ENCODE peak calls at places on chromosome 16, in seven cellular contexts. One of them, this sample, is unnamed.

GRCh38 chr16:85004587-85005205 is 6.6 kb downstream of the ZDHHC7 start:
- DNase-seq in neuronal stem cell: no peak
- DNase-seq in PC-3: peak
- DNase-seq in mammary epithelial cell: peak
- DNase-seq in astrocyte: peak
- DNase-seq in neural progenitor cell: no peak
- DNase-seq in GM23248: peak
- DNase-seq in this sample: peak

GRCh38 chr16:58732545-58733247 is 1.4 kb downstream of the GOT2 start:
- DNase-seq in PC-3: peak
- DNase-seq in astrocyte: peak
- DNase-seq in neuronal stem cell: no peak
- DNase-seq in mammary epithelial cell: peak
- DNase-seq in neural progenitor cell: no peak
- DNase-seq in GM23248: peak
- DNase-seq in this sample: peak

GRCh38 chr16:48054881-48055601 is 100.8 kb downstream of the ABCC12 start:
- DNase-seq in astrocyte: peak
- DNase-seq in GM23248: peak
- DNase-seq in neural progenitor cell: peak
- DNase-seq in PC-3: peak
- DNase-seq in neuronal stem cell: peak
- DNase-seq in mammary epithelial cell: peak
- DNase-seq in this sample: peak

GRCh38 chr16:21603920-21604319 is 4.5 kb downstream of the METTL9 start:
- DNase-seq in astrocyte: peak
- DNase-seq in mammary epithelial cell: no peak
- DNase-seq in neuronal stem cell: no peak
- DNase-seq in PC-3: no peak
- DNase-seq in GM23248: peak
- DNase-seq in neural progenitor cell: peak
- DNase-seq in this sample: no peak

GRCh38 chr16:69397821-69398521 is 12.2 kb upstream of the TERF2 start:
- DNase-seq in GM23248: peak
- DNase-seq in neural progenitor cell: peak
- DNase-seq in astrocyte: peak
- DNase-seq in mammary epithelial cell: peak
- DNase-seq in neuronal stem cell: no peak
- DNase-seq in PC-3: peak
- DNase-seq in this sample: peak

GRCh38 chr16:14564323-14564722 is 65.7 kb downstream of the PARN start:
- DNase-seq in astrocyte: no peak
- DNase-seq in GM23248: no peak
- DNase-seq in neural progenitor cell: no peak
- DNase-seq in PC-3: peak
- DNase-seq in neuronal stem cell: no peak
- DNase-seq in mammary epithelial cell: peak
- DNase-seq in this sample: no peak

GRCh38 chr16:4347010-4347409 is 4.1 kb downstream of the PAM16 start:
- DNase-seq in mammary epithelial cell: no peak
- DNase-seq in neuronal stem cell: no peak
- DNase-seq in PC-3: no peak
- DNase-seq in neural progenitor cell: no peak
- DNase-seq in astrocyte: no peak
- DNase-seq in GM23248: peak
- DNase-seq in this sample: peak

GRCh38 chr16:53714080-53715050 is 10.4 kb downstream of the FTO start:
- DNase-seq in mammary epithelial cell: no peak
- DNase-seq in PC-3: no peak
- DNase-seq in GM23248: peak
- DNase-seq in astrocyte: no peak
- DNase-seq in neuronal stem cell: no peak
- DNase-seq in neural progenitor cell: peak
- DNase-seq in this sample: no peak

GRCh38 chr16:72112452-72112792 is 18.8 kb downstream of the DHX38 start:
- DNase-seq in GM23248: no peak
- DNase-seq in PC-3: no peak
- DNase-seq in astrocyte: no peak
- DNase-seq in neuronal stem cell: no peak
- DNase-seq in neural progenitor cell: no peak
- DNase-seq in mammary epithelial cell: no peak
- DNase-seq in this sample: no peak

GRCh38 chr16:84484579-84485254 is 19.7 kb downstream of the MEAK7 start:
- DNase-seq in neuronal stem cell: no peak
- DNase-seq in astrocyte: peak
- DNase-seq in PC-3: peak
- DNase-seq in mammary epithelial cell: no peak
- DNase-seq in GM23248: peak
- DNase-seq in neural progenitor cell: peak
- DNase-seq in this sample: peak

GRCh38 chr16:2484898-2485508 is 10.1 kb downstream of the TBC1D24 start:
- DNase-seq in neuronal stem cell: no peak
- DNase-seq in mammary epithelial cell: no peak
- DNase-seq in neural progenitor cell: no peak
- DNase-seq in PC-3: no peak
- DNase-seq in GM23248: no peak
- DNase-seq in astrocyte: no peak
- DNase-seq in this sample: no peak

GRCh38 chr16:11562411-11562810 is 24.3 kb downstream of the LITAF start:
- DNase-seq in mammary epithelial cell: peak
- DNase-seq in PC-3: no peak
- DNase-seq in neural progenitor cell: no peak
- DNase-seq in astrocyte: no peak
- DNase-seq in neuronal stem cell: no peak
- DNase-seq in GM23248: no peak
- DNase-seq in this sample: no peak

GRCh38 chr16:76318565-76318964 is 41.4 kb downstream of the CNTNAP4 start:
- DNase-seq in mammary epithelial cell: no peak
- DNase-seq in neural progenitor cell: no peak
- DNase-seq in PC-3: no peak
- DNase-seq in GM23248: no peak
- DNase-seq in astrocyte: no peak
- DNase-seq in neuronal stem cell: no peak
- DNase-seq in this sample: no peak

GRCh38 chr16:79712273-79712672 is 111.7 kb upstream of the MAF start:
- DNase-seq in astrocyte: no peak
- DNase-seq in mammary epithelial cell: no peak
- DNase-seq in neuronal stem cell: no peak
- DNase-seq in neural progenitor cell: no peak
- DNase-seq in GM23248: no peak
- DNase-seq in PC-3: no peak
- DNase-seq in this sample: no peak
- H3K9ac ChIP-seq in astrocyte: no peak
- H3K9ac ChIP-seq in mammary epithelial cell: no peak
- H3K9ac ChIP-seq in neuronal stem cell: no peak
- H3K9ac ChIP-seq in neural progenitor cell: no peak
- H3K9ac ChIP-seq in GM23248: no peak
- H3K9ac ChIP-seq in PC-3: no peak
- H3K9ac ChIP-seq in this sample: no peak

GRCh38 chr16:16027728-16028310 is 78.4 kb downstream of the ABCC1 start:
- DNase-seq in GM23248: no peak
- DNase-seq in PC-3: no peak
- DNase-seq in neural progenitor cell: peak
- DNase-seq in mammary epithelial cell: no peak
- DNase-seq in astrocyte: no peak
- DNase-seq in neuronal stem cell: no peak
- DNase-seq in this sample: no peak
- H3K9ac ChIP-seq in GM23248: no peak
- H3K9ac ChIP-seq in PC-3: no peak
- H3K9ac ChIP-seq in neural progenitor cell: no peak
- H3K9ac ChIP-seq in mammary epithelial cell: no peak
- H3K9ac ChIP-seq in astrocyte: no peak
- H3K9ac ChIP-seq in neuronal stem cell: no peak
- H3K9ac ChIP-seq in this sample: no peak

GRCh38 chr16:19126300-19126699 is 12.5 kb downstream of the ITPRIPL2 start:
- DNase-seq in mammary epithelial cell: no peak
- DNase-seq in astrocyte: no peak
- DNase-seq in GM23248: no peak
- DNase-seq in neural progenitor cell: no peak
- DNase-seq in neuronal stem cell: no peak
- DNase-seq in PC-3: no peak
- DNase-seq in this sample: no peak

GRCh38 chr16:19127205-19127604 is 13.4 kb downstream of the ITPRIPL2 start:
- DNase-seq in GM23248: no peak
- DNase-seq in astrocyte: no peak
- DNase-seq in PC-3: no peak
- DNase-seq in neuronal stem cell: no peak
- DNase-seq in neural progenitor cell: no peak
- DNase-seq in mammary epithelial cell: no peak
- DNase-seq in this sample: no peak

GRCh38 chr16:19128454-19129210 is 14.9 kb downstream of the ITPRIPL2 start:
- DNase-seq in astrocyte: no peak
- DNase-seq in mammary epithelial cell: no peak
- DNase-seq in GM23248: no peak
- DNase-seq in neuronal stem cell: no peak
- DNase-seq in neural progenitor cell: no peak
- DNase-seq in PC-3: no peak
- DNase-seq in this sample: no peak

GRCh38 chr16:19130385-19130784 is 16.6 kb downstream of the ITPRIPL2 start:
- DNase-seq in GM23248: no peak
- DNase-seq in neuronal stem cell: no peak
- DNase-seq in neural progenitor cell: no peak
- DNase-seq in PC-3: no peak
- DNase-seq in mammary epithelial cell: no peak
- DNase-seq in astrocyte: no peak
- DNase-seq in this sample: no peak

DNA sequence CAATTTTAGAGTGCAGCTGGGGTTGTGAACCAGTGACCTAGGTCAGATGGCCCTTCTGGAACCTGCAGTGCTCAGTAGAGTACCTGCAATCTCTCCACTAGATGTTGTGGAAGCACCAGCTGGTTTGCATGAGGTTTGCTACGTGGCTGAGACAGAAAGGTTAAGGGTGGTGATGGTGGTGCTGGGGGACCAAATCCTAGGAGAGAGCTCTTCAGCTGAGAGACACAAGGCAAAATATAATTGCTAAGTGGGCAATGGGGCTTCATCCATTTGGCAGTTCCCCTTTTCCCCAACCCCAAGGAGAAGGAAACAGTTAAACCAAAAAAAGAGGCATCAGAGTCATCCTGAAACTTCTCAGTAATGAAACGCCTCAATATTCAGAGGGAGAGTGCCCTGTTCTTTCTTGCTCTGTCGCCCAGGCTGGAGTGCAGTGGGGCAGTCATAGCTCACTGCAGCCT is 13.9 kb downstream of the ITPRIPL2 start:
- DNase-seq in neural progenitor cell: no peak
- DNase-seq in mammary epithelial cell: no peak
- DNase-seq in neuronal stem cell: no peak
- DNase-seq in PC-3: no peak
- DNase-seq in GM23248: no peak
- DNase-seq in astrocyte: no peak
- DNase-seq in this sample: no peak
- H3K9ac ChIP-seq in neural progenitor cell: no peak
- H3K9ac ChIP-seq in mammary epithelial cell: no peak
- H3K9ac ChIP-seq in neuronal stem cell: no peak
- H3K9ac ChIP-seq in PC-3: no peak
- H3K9ac ChIP-seq in GM23248: no peak
- H3K9ac ChIP-seq in astrocyte: no peak
- H3K9ac ChIP-seq in this sample: no peak

GRCh38 chr16:138049-138417 is 440 bp downstream of the NPRL3 start:
- DNase-seq in astrocyte: no peak
- DNase-seq in GM23248: peak
- DNase-seq in neuronal stem cell: peak
- DNase-seq in neural progenitor cell: peak
- DNase-seq in mammary epithelial cell: no peak
- DNase-seq in PC-3: no peak
- DNase-seq in this sample: peak
- H3K9ac ChIP-seq in astrocyte: peak
- H3K9ac ChIP-seq in GM23248: peak
- H3K9ac ChIP-seq in neuronal stem cell: no peak
- H3K9ac ChIP-seq in neural progenitor cell: peak
- H3K9ac ChIP-seq in mammary epithelial cell: peak
- H3K9ac ChIP-seq in PC-3: peak
- H3K9ac ChIP-seq in this sample: peak

DNA sequence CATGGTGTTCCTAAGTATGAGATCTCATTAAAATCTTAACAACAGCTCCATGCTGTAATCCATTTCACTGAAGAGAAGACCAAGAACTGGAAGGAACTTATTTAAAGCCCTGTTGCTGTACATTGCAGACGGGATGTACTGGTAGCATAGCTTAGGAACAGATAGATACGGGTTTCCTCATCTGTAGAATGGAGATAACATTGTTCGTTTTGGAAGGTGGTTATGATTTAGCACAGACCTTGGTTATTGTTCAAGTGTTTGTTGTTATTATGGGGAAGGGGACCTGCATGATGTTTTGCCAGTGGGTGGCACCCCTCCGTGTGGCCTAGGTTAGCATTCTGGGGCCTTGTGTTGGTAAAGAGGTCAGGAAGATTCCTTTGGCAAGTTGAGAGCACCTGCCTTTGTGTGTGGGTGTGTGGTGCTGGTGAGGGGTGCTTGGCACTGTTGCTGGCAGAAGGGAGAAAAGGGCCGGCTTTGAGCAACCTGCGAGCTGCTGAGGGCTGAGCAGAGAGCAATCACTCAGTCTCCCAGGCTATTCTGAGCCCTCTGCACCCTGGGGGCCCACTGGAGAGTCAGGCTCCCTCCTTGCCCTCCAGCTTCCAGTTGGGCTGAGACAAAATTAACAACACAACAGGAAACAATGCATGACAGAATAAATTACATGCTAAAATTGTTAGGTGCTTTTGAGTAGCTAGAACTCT is 2.3 kb downstream of the TAOK2 start:
- DNase-seq in PC-3: peak
- DNase-seq in astrocyte: no peak
- DNase-seq in neural progenitor cell: no peak
- DNase-seq in neuronal stem cell: no peak
- DNase-seq in mammary epithelial cell: no peak
- DNase-seq in GM23248: peak
- DNase-seq in this sample: peak
- H3K9ac ChIP-seq in PC-3: peak
- H3K9ac ChIP-seq in astrocyte: peak
- H3K9ac ChIP-seq in neural progenitor cell: peak
- H3K9ac ChIP-seq in neuronal stem cell: peak
- H3K9ac ChIP-seq in mammary epithelial cell: no peak
- H3K9ac ChIP-seq in GM23248: peak
- H3K9ac ChIP-seq in this sample: peak

DNA sequence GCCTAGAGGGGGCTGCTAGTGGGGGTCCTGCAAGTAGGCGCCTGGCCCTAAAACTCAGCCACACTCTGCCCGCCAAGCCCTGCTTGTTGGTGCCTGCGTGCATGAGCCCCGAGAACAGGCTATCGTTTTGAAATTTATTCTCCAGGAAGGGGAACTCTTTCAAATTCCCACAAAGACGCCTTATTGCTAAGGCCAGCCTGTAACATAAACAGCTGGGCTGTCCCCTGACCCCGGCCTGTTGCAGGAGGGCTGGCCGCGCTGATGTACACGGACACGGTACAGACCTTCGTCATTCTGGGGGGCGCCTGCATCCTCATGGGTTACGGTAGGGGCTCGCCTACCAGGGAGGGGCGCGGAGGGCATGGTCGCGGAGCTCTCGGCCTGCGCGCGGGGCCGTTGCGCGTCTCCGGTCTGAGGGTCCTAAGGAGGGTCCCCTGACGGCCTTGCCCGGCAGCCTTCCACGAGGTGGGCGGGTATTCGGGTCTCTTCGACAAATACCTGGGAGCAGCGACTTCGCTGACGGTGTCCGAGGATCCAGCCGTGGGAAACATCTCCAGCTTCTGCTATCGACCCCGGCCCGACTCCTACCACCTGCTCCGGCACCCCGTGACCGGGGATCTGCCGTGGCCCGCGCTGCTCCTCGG is 4.3 kb downstream of the SLC5A2 start:
- DNase-seq in neural progenitor cell: peak
- DNase-seq in neuronal stem cell: no peak
- DNase-seq in GM23248: no peak
- DNase-seq in astrocyte: no peak
- DNase-seq in PC-3: no peak
- DNase-seq in mammary epithelial cell: no peak
- DNase-seq in this sample: no peak
- H3K9ac ChIP-seq in neural progenitor cell: no peak
- H3K9ac ChIP-seq in neuronal stem cell: peak
- H3K9ac ChIP-seq in GM23248: peak
- H3K9ac ChIP-seq in astrocyte: peak
- H3K9ac ChIP-seq in PC-3: peak
- H3K9ac ChIP-seq in mammary epithelial cell: no peak
- H3K9ac ChIP-seq in this sample: no peak